ENCODE peak calls at places on chromosomes 3 and 15, in four cellular contexts. U is esophagus squamous epithelium; M is stimulated activated CD4-positive, alpha-beta T cell treated with anti-CD3 and anti-CD28 coated beads, Interleukin-2, amount 100 ng/mL, for 48 hours; R is T-helper 2 cell. K is an unnamed sample.

GRCh38 chr15:32833323-32833944 is 115.6 kb downstream of the GREM1 start:
- DNase-seq in U (no peak), R (no peak), M (no peak), K (no peak)

GRCh38 chr15:31349233-31350141 is 22.9 kb downstream of the KLF13 start:
- DNase-seq in U (no peak), R (no peak), M (no peak), K (no peak)

GRCh38 chr3:43874290-43874689 is 183.6 kb downstream of the ABHD5 start:
- DNase-seq in R (no peak), U (no peak), M (no peak), K (no peak)

GRCh38 chr3:147120029-147120428 is 286.3 kb downstream of the ZIC4 start:
- DNase-seq in R (no peak), M (no peak), U (no peak), K (peak; percentile 18)

GRCh38 chr3:33377931-33378330 is 62.3 kb downstream of the UBP1 start:
- DNase-seq in U (no peak), M (no peak), R (no peak), K (no peak)

GRCh38 chr3:169272533-169272932 is 391.0 kb downstream of the MECOM start:
- DNase-seq in M (no peak), R (no peak), U (no peak), K (no peak)

GRCh38 chr3:182027366-182027765 is 315.6 kb downstream of the SOX2 start:
- DNase-seq in U (no peak), M (no peak), R (no peak), K (no peak)

GRCh38 chr15:78408961-78409360 is 29.1 kb upstream of the IREB2 start:
- DNase-seq in R (no peak), U (no peak), M (no peak), K (no peak)

GRCh38 chr15:85642054-85642692 is 152.6 kb downstream of the KLHL25 start:
- DNase-seq in M (no peak), R (no peak), U (no peak), K (no peak)

GRCh38 chr3:12195231-12195630 is 36.5 kb upstream of the TIMP4 start:
- DNase-seq in R (no peak), U (no peak), M (no peak), K (no peak)

GRCh38 chr3:118408431-118408830 is 626.2 kb downstream of the IGSF11 start:
- DNase-seq in U (no peak), R (no peak), M (no peak), K (no peak)

GRCh38 chr3:44106761-44107160 is 134.9 kb upstream of the TOPAZ1 start:
- DNase-seq in R (no peak), U (no peak), M (no peak), K (no peak)

GRCh38 chr3:101574388-101575156 is 592 bp downstream of the PCNP start:
- DNase-seq in R (peak; percentile 30), M (peak; percentile 41), U (no peak), K (peak; percentile 28)

GRCh38 chr15:65326109-65326508 is 21.6 kb downstream of the RNU5B-1 start:
- DNase-seq in M (no peak), U (no peak), R (no peak), K (peak; percentile 82)

GRCh38 chr3:126147147-126147931 is 33.0 kb downstream of the ALDH1L1 start:
- DNase-seq in R (no peak), U (no peak), M (no peak), K (peak; percentile 2)

GRCh38 chr3:84946240-84946639 is 12.5 kb upstream of the CADM2 start:
- DNase-seq in U (no peak), M (no peak), R (no peak), K (peak; percentile 17)

GRCh38 chr15:56165234-56165633 is 78.4 kb downstream of the RFX7 start:
- DNase-seq in R (no peak), U (no peak), M (no peak), K (no peak)

GRCh38 chr3:54094926-54095325 is 27.4 kb upstream of the CACNA2D3 start:
- DNase-seq in R (no peak), M (no peak), U (no peak), K (no peak)

GRCh38 chr3:184559336-184559735 is 2.2 kb upstream of the EPHB3 start:
- DNase-seq in R (no peak), U (no peak), M (no peak), K (no peak)

GRCh38 chr3:13234155-13234505 is 160.9 kb upstream of the IQSEC1 start:
- DNase-seq in U (no peak), R (no peak), M (no peak), K (no peak)

GRCh38 chr15:101491739-101492640 is 2.5 kb upstream of the PCSK6 start:
- DNase-seq in U (no peak), R (no peak), M (no peak), K (no peak)

GRCh38 chr3:23396746-23397145 is 193.6 kb downstream of the UBE2E2 start:
- DNase-seq in M (no peak), R (no peak), U (no peak), K (no peak)

GRCh38 chr3:120559228-120560061 is 36.7 kb upstream of the NDUFB4 start:
- DNase-seq in M (no peak), U (no peak), R (no peak), K (no peak)

GRCh38 chr3:37668831-37669610 is 192.7 kb upstream of the CTDSPL start:
- DNase-seq in R (no peak), U (no peak), M (no peak), K (no peak)

GRCh38 chr3:140809326-140809725 is 131.5 kb downstream of the TRIM42 start:
- DNase-seq in U (no peak), R (no peak), M (no peak), K (no peak)

GRCh38 chr15:72538931-72539330 is 64.8 kb downstream of the ARIH1 start:
- DNase-seq in U (no peak), M (no peak), R (no peak), K (no peak)

GRCh38 chr3:69724722-69725435 is 14.4 kb upstream of the MITF start:
- DNase-seq in U (no peak), R (no peak), M (no peak), K (no peak)

GRCh38 chr3:159807137-159808028 is 181.3 kb upstream of the IL12A start:
- DNase-seq in R (no peak), M (no peak), U (no peak), K (no peak)

GRCh38 chr3:132418916-132419315 is 1.6 kb downstream of the DNAJC13 start:
- DNase-seq in R (no peak), M (no peak), U (no peak), K (no peak)

GRCh38 chr3:15102256-15102655 is 3.3 kb upstream of the RBSN start:
- DNase-seq in U (no peak), R (no peak), M (no peak), K (no peak)

GRCh38 chr3:170695486-170696069 is 109.7 kb upstream of the SLC7A14 start:
- DNase-seq in U (no peak), R (no peak), M (no peak), K (no peak)

GRCh38 chr15:62603757-62604156 is 438.7 kb upstream of the C2CD4B start:
- DNase-seq in U (no peak), M (no peak), R (no peak), K (no peak)

GRCh38 chr15:72472907-72473669 is 1.0 kb upstream of the ARIH1 start:
- DNase-seq in M (no peak), R (no peak), U (no peak), K (no peak)

GRCh38 chr3:173529062-173529711 is 131.6 kb downstream of the NLGN1 start:
- DNase-seq in R (no peak), M (no peak), U (no peak), K (peak; percentile 65)

GRCh38 chr3:18007980-18008379 is 265.5 kb upstream of the TBC1D5 start:
- DNase-seq in M (no peak), U (no peak), R (no peak), K (no peak)

GRCh38 chr15:76107169-76107568 is 47.4 kb downstream of the TMEM266 start:
- DNase-seq in M (no peak), R (no peak), U (no peak), K (no peak)

GRCh38 chr3:21294768-21295167 is 456.2 kb downstream of the ZNF385D start:
- DNase-seq in M (no peak), R (no peak), U (no peak), K (no peak)

GRCh38 chr15:66670698-66671580 is 31.1 kb upstream of the SMAD6 start:
- DNase-seq in M (no peak), U (no peak), R (no peak), K (peak; percentile 91)

GRCh38 chr3:46282041-46282440 is 39.8 kb downstream of the CCR3 start:
- DNase-seq in M (no peak), U (no peak), R (no peak), K (no peak)